ENCODE peak calls at places on chromosome 22, in six cellular contexts. E is HL-60, Z is transverse colon, U is spleen, L is suprapubic skin, O is SK-N-SH. V is an unnamed sample.

GRCh38 chr22:31230871-31231621 is 18.9 kb downstream of the LIMK2 start:
- DNase-seq in E (no peak), Z (peak), U (no peak), L (no peak), O (peak), V (no peak)

GRCh38 chr22:49753961-49754673 is 73.6 kb downstream of the BRD1 start:
- DNase-seq in E (no peak), Z (no peak), U (no peak), L (no peak), O (peak), V (peak)

GRCh38 chr22:27507935-27508504 is 293.5 kb downstream of the MN1 start:
- DNase-seq in E (no peak), Z (no peak), U (no peak), L (no peak), O (no peak), V (no peak)

GRCh38 chr22:39556970-39557811 is 13.4 kb upstream of the CACNA1I start:
- DNase-seq in E (no peak), Z (no peak), U (no peak), L (no peak), O (peak), V (no peak)

GRCh38 chr22:50542416-50542927 is 3.2 kb upstream of the KLHDC7B start:
- DNase-seq in E (peak), Z (peak), U (peak), L (no peak), O (no peak), V (no peak)

GRCh38 chr22:42511401-42511891 is 8.2 kb downstream of the RRP7A start:
- DNase-seq in E (no peak), Z (peak), U (no peak), L (no peak), O (no peak), V (no peak)

GRCh38 chr22:39595622-39596182 is 25.1 kb downstream of the CACNA1I start:
- DNase-seq in E (no peak), Z (no peak), U (no peak), L (no peak), O (no peak), V (no peak)

GRCh38 chr22:41048791-41049717 is 43.3 kb upstream of the EP300 start:
- DNase-seq in E (no peak), Z (peak), U (peak), L (peak), O (peak), V (peak)

GRCh38 chr22:50191041-50191740 is 5.5 kb downstream of the TRABD start:
- DNase-seq in E (peak), Z (peak), U (peak), L (no peak), O (peak), V (no peak)

GRCh38 chr22:48250286-48250895 is 1487.9 kb downstream of the TBC1D22A start:
- DNase-seq in E (no peak), Z (no peak), U (peak), L (no peak), O (no peak), V (no peak)

GRCh38 chr22:48239461-48240164 is 1477.2 kb downstream of the TBC1D22A start:
- DNase-seq in E (no peak), Z (no peak), U (peak), L (no peak), O (no peak), V (peak)

GRCh38 chr22:40462195-40462988 is 92.0 kb downstream of the SGSM3 start:
- DNase-seq in E (no peak), Z (no peak), U (no peak), L (no peak), O (no peak), V (no peak)

GRCh38 chr22:44194569-44194968 is 13.8 kb downstream of the PARVG start:
- DNase-seq in E (no peak), Z (no peak), U (no peak), L (no peak), O (no peak), V (no peak)

GRCh38 chr22:42432020-42432596 is at the start of gene NFAM1:
- DNase-seq in E (peak), Z (peak), U (peak), L (no peak), O (no peak), V (no peak)

GRCh38 chr22:25334091-25334490 is 114.7 kb downstream of the CRYBB2 start:
- DNase-seq in E (peak), Z (peak), U (no peak), L (no peak), O (no peak), V (no peak)

GRCh38 chr22:44182591-44183588 is 2.2 kb downstream of the PARVG start:
- DNase-seq in E (peak), Z (peak), U (peak), L (no peak), O (no peak), V (no peak)

GRCh38 chr22:28907311-28908008 is 24.1 kb downstream of the ZNRF3 start:
- DNase-seq in E (no peak), Z (no peak), U (no peak), L (no peak), O (no peak), V (no peak)

GRCh38 chr22:29314537-29315285 is 786 bp downstream of the RASL10A start:
- DNase-seq in E (no peak), Z (peak), U (peak), L (peak), O (peak), V (no peak)

GRCh38 chr22:23313791-23314567 is 133.7 kb downstream of the BCR start:
- DNase-seq in E (no peak), Z (no peak), U (no peak), L (no peak), O (peak), V (no peak)

GRCh38 chr22:24834845-24835570 is 29.0 kb downstream of the SGSM1 start:
- DNase-seq in E (no peak), Z (no peak), U (peak), L (no peak), O (peak), V (no peak)

GRCh38 chr22:41300661-41301060 is 664 bp upstream of the ZC3H7B start:
- DNase-seq in E (no peak), Z (no peak), U (no peak), L (no peak), O (no peak), V (no peak)

GRCh38 chr22:30413745-30414524 is 11.6 kb upstream of the MTFP1 start:
- DNase-seq in E (no peak), Z (no peak), U (no peak), L (no peak), O (no peak), V (no peak)

GRCh38 chr22:44743247-44743646 is 9.1 kb upstream of the ARHGAP8 start:
- DNase-seq in E (no peak), Z (no peak), U (no peak), L (no peak), O (no peak), V (no peak)

GRCh38 chr22:49956914-49957825 is 3.4 kb upstream of the PIM3 start:
- DNase-seq in E (no peak), Z (no peak), U (peak), L (peak), O (no peak), V (no peak)

GRCh38 chr22:21448627-21449416 is 18.4 kb upstream of the TMEM191C start:
- DNase-seq in E (no peak), Z (no peak), U (no peak), L (peak), O (no peak), V (no peak)

GRCh38 chr22:50444663-50445062 is 30.2 kb downstream of the SBF1 start:
- DNase-seq in E (no peak), Z (peak), U (no peak), L (no peak), O (no peak), V (no peak)

GRCh38 chr22:21646608-21647590 is 4.8 kb downstream of the SDF2L1 start:
- DNase-seq in E (no peak), Z (peak), U (no peak), L (no peak), O (peak), V (no peak)

GRCh38 chr22:49663823-49664222 is 163.8 kb downstream of the BRD1 start:
- DNase-seq in E (no peak), Z (no peak), U (peak), L (no peak), O (no peak), V (no peak)

GRCh38 chr22:24482586-24482985 is 12.5 kb upstream of the UPB1 start:
- DNase-seq in E (peak), Z (no peak), U (no peak), L (no peak), O (no peak), V (no peak)

GRCh38 chr22:17368727-17369552 is at the start of gene CECR2:
- DNase-seq in E (no peak), Z (peak), U (peak), L (no peak), O (peak), V (no peak)

GRCh38 chr22:36432592-36433317 is 45.0 kb upstream of the MYH9 start:
- DNase-seq in E (no peak), Z (no peak), U (no peak), L (no peak), O (no peak), V (no peak)

GRCh38 chr22:37161442-37161841 is 11.7 kb upstream of the IL2RB start:
- DNase-seq in E (no peak), Z (no peak), U (peak), L (no peak), O (no peak), V (no peak)

GRCh38 chr22:37077802-37078448 is 26.4 kb downstream of the KCTD17 start:
- DNase-seq in E (no peak), Z (peak), U (peak), L (no peak), O (peak), V (no peak)

GRCh38 chr22:24097961-24098391 is 83.3 kb upstream of the SUSD2 start:
- DNase-seq in E (no peak), Z (no peak), U (peak), L (peak), O (no peak), V (no peak)

GRCh38 chr22:41237036-41237706 is 3.6 kb downstream of the CHADL start:
- DNase-seq in E (no peak), Z (no peak), U (no peak), L (no peak), O (no peak), V (no peak)

GRCh38 chr22:44229809-44230208 is 49.1 kb downstream of the PARVG start:
- DNase-seq in E (no peak), Z (no peak), U (no peak), L (no peak), O (no peak), V (no peak)

GRCh38 chr22:44824271-44824670 is 71.9 kb downstream of the ARHGAP8 start:
- DNase-seq in E (no peak), Z (no peak), U (peak), L (no peak), O (no peak), V (no peak)

GRCh38 chr22:24185501-24186351 is 4.4 kb downstream of the SUSD2 start:
- DNase-seq in E (no peak), Z (no peak), U (peak), L (no peak), O (peak), V (no peak)

DNA sequence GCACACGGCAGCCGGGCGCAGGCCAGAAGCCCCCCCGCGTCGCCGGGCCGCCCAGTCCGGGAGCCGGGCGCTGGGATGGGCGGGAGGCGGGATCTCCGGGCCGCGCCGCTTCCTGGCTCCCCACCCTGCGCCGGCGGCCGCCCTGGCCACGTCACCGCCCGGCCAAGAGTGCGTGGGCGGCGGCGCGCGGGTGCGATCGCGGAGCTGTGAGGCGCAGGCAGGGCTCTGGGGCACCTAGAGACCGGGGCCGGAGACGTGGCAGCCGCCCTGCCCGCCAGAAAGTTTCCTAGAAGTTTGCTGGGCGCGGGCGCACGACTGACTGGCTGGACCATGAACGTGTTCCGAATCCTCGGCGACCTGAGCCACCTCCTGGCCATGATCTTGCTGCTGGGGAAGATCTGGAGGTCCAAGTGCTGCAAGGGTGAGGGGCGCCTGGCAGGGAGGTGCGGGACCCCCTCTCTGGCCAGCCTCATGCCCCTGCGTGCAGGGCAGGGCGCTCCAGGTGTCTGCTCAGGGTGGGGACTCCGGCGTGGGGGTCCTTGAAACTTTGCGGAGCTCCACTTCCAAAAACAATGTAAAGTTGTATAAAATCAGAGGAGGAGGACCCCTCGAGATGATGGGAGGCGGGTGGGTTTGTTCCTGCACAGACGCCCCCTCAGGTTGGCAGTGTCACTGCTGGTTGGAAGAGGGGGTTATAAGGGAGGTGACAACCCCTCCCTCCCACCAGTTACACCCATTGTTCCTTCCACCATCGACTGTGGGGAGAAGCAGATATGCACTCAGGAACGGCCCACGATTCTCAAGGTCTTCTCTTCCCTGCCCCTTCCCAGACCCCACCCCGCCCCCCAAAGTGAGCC is at the start of gene KDELR3:
- DNase-seq in E (no peak), Z (peak), U (peak), L (peak), O (peak), V (no peak)
- TF ChIP-seq CTCF in E (no peak), Z (peak), U (no peak), L (no peak), O (peak), V (no peak)

GRCh38 chr22:26377170-26377825 is 51.8 kb upstream of the ASPHD2 start:
- DNase-seq in E (no peak), Z (no peak), U (no peak), L (no peak), O (no peak), V (no peak)

GRCh38 chr22:26367402-26368245 is 61.4 kb upstream of the ASPHD2 start:
- DNase-seq in E (peak), Z (peak), U (no peak), L (no peak), O (peak), V (no peak)

GRCh38 chr22:26374645-26375044 is 54.4 kb upstream of the ASPHD2 start:
- DNase-seq in E (no peak), Z (no peak), U (no peak), L (no peak), O (no peak), V (no peak)

DNA sequence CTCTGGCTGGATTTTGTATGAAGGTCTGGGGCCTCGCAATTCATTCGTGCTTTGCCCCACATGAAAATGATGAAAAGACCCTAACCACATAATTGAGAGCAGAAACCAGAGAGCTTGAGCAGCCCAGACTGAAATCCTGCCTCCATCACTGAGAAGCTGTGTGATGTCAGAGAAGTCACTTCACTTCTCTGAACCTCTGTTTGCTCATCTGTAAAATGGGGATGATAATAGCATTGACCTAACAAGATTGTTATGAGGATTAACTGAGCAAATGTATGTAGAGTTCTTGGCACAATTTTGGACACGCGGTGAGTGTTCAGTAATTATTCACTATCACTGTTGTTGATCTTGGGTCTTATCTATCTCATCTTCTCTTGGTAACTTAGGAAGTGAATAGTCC is 56.2 kb upstream of the ASPHD2 start:
- DNase-seq in E (no peak), Z (no peak), U (no peak), L (no peak), O (no peak), V (no peak)
- TF ChIP-seq POLR2AphosphoS5 in E (no peak), Z (no peak), U (no peak), L (no peak), O (no peak), V (no peak)

GRCh38 chr22:35333220-35333619 is 33.5 kb downstream of the TOM1 start:
- DNase-seq in E (no peak), Z (no peak), U (no peak), L (no peak), O (no peak), V (no peak)

GRCh38 chr22:35330258-35330861 is 30.7 kb downstream of the TOM1 start:
- DNase-seq in E (peak), Z (peak), U (peak), L (peak), O (no peak), V (no peak)

GRCh38 chr22:35335468-35335867 is 35.8 kb downstream of the TOM1 start:
- DNase-seq in E (no peak), Z (no peak), U (no peak), L (no peak), O (peak), V (no peak)

GRCh38 chr22:35335936-35336781 is 36.5 kb downstream of the TOM1 start:
- DNase-seq in E (no peak), Z (no peak), U (no peak), L (no peak), O (peak), V (no peak)

GRCh38 chr22:35334010-35334409 is 34.3 kb downstream of the TOM1 start:
- DNase-seq in E (peak), Z (no peak), U (no peak), L (no peak), O (no peak), V (no peak)
- TF ChIP-seq CTCF in E (no peak), Z (no peak), U (no peak), L (no peak), O (no peak), V (no peak)

DNA sequence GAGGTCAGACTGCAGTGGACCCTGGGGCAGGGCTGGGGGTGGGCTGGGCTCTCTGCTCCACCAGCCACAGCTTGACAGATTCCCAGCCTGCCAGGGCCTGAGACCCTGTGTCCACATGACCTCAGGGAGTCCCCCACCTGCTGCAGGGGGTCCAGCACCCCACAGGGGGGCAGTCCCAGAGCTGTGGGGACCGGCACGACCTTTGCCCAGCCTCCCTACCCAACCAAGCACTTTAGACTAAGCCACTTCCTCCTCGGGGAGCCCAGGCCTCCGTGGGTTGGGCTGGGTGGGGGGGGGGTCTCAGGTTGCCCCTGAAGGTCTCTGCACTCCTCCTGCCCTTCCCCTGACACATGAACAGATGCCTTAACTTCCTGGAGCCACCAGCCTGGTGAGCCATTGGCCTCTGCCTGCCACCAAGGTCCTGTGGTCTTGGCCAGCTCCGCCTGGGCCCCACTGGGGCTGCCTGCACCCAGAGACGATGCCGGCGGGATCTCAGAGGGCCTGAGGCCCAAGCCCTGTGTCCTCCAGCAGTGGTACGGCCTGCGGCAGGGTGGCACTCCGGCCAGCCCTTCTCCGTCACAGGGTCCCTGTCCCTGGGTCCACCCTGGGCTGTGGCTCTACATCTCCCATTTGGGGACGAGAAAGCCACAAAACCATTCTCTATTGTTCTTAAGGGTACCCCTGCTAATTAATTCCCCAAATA is 3.4 kb downstream of the CCDC188 start:
- DNase-seq in E (no peak), Z (no peak), U (no peak), L (no peak), O (no peak), V (no peak)
- TF ChIP-seq POLR2AphosphoS5 in E (no peak), Z (no peak), U (no peak), L (no peak), O (no peak), V (no peak)

GRCh38 chr22:45867118-45867905 is 109.7 kb downstream of the WNT7B start:
- DNase-seq in E (no peak), Z (no peak), U (peak), L (peak), O (peak), V (no peak)
- TF ChIP-seq CTCF in E (no peak), Z (no peak), U (peak), L (no peak), O (no peak), V (no peak)